ENCODE peak calls at places on chromosomes 5 and 9, in five cellular contexts. G, B, E, C and O are unnamed samples.

GRCh38 chr5:86030753-86031152 is 587.0 kb upstream of the COX7C start:
- DNase-seq in G (peak; percentile 14), B (no peak), E (peak; percentile 12), C (no peak), O (no peak)

GRCh38 chr5:59218424-59219045 is 635.7 kb downstream of the RAB3C start:
- DNase-seq in G (peak; percentile 58), B (peak; percentile 59), E (peak; percentile 13), C (no peak), O (no peak)

GRCh38 chr5:134563962-134564361 is 38.5 kb downstream of the JADE2 start:
- DNase-seq in G (no peak), B (no peak), E (no peak), C (no peak), O (no peak)

GRCh38 chr5:94702729-94703128 is 84.3 kb downstream of the SLF1 start:
- DNase-seq in G (no peak), B (no peak), E (no peak), C (no peak), O (no peak)

GRCh38 chr5:142096382-142096781 is 12.2 kb upstream of the NDFIP1 start:
- DNase-seq in G (no peak), B (no peak), E (no peak), C (no peak), O (no peak)

GRCh38 chr5:39400711-39401385 is 23.9 kb downstream of the DAB2 start:
- DNase-seq in G (no peak), B (no peak), E (no peak), C (no peak), O (no peak)

GRCh38 chr5:73892806-73893205 is 266.8 kb downstream of the ARHGEF28 start:
- DNase-seq in G (no peak), B (no peak), E (no peak), C (no peak), O (no peak)

GRCh38 chr5:137510671-137511070 is 11.5 kb upstream of the SPOCK1 start:
- DNase-seq in G (no peak), B (no peak), E (no peak), C (no peak), O (no peak)

GRCh38 chr5:43258116-43258515 is 55.1 kb downstream of the HMGCS1 start:
- DNase-seq in G (no peak), B (no peak), E (no peak), C (no peak), O (no peak)

GRCh38 chr5:143968071-143968878 is 156.3 kb downstream of the HMHB1 start:
- DNase-seq in G (peak; percentile 78), B (peak; percentile 43), E (peak; percentile 61), C (no peak), O (peak; percentile 23)

GRCh38 chr5:38341641-38342040 is 83.3 kb downstream of the EGFLAM start:
- DNase-seq in G (no peak), B (no peak), E (no peak), C (no peak), O (no peak)

GRCh38 chr9:128078504-128079434 is 10.7 kb downstream of the SLC25A25 start:
- DNase-seq in G (peak; percentile 94), B (no peak), E (no peak), C (no peak), O (no peak)

GRCh38 chr5:137666901-137667300 is 69.0 kb downstream of the KLHL3 start:
- DNase-seq in G (no peak), B (no peak), E (no peak), C (no peak), O (no peak)

GRCh38 chr5:3694819-3695218 is 99.2 kb downstream of the IRX1 start:
- DNase-seq in G (no peak), B (no peak), E (no peak), C (no peak), O (no peak)

GRCh38 chr5:73126381-73126780 is 6.0 kb downstream of the TMEM171 start:
- DNase-seq in G (no peak), B (no peak), E (peak; percentile 63), C (no peak), O (no peak)

GRCh38 chr9:13841801-13842462 is 472.0 kb downstream of the NFIB start:
- DNase-seq in G (no peak), B (no peak), E (no peak), C (no peak), O (no peak)

GRCh38 chr9:133931059-133931458 is 61.1 kb downstream of the VAV2 start:
- DNase-seq in G (no peak), B (no peak), E (no peak), C (no peak), O (no peak)

GRCh38 chr5:37776826-37777225 is 63.0 kb downstream of the GDNF start:
- DNase-seq in G (no peak), B (no peak), E (no peak), C (no peak), O (no peak)

GRCh38 chr5:35679351-35679750 is 61.7 kb downstream of the SPEF2 start:
- DNase-seq in G (no peak), B (no peak), E (peak; percentile 93), C (no peak), O (no peak)

GRCh38 chr5:160287378-160288051 is 24.8 kb downstream of the CCNJL start:
- DNase-seq in G (no peak), B (no peak), E (no peak), C (no peak), O (peak; percentile 91)

GRCh38 chr5:150511641-150512367 is 3.9 kb downstream of the NDST1 start:
- DNase-seq in G (no peak), B (no peak), E (no peak), C (no peak), O (no peak)

GRCh38 chr5:102747386-102748166 is 7.5 kb upstream of the PAM start:
- DNase-seq in G (no peak), B (no peak), E (no peak), C (no peak), O (no peak)